ENCODE peak calls at places on chromosomes 7 and 10, in eight cellular contexts. D is HCT116; P is effector memory CD8-positive, alpha-beta T cell; N is activated T-cell treated with anti-CD3 and anti-CD28 coated beads, Interleukin-2, amount 50 U/mL, for 72 hours; R is stimulated activated naive CD8-positive, alpha-beta T cell treated with anti-CD3 and anti-CD28 coated beads, Interleukin-15, amount 100 ng/mL, for 72 hours; H is naive thymus-derived CD4-positive, alpha-beta T cell; O is natural killer cell; G is Right ventricle myocardium superior. S is an unnamed sample.

GRCh38 chr7:158407581-158408331 is 179.9 kb downstream of the PTPRN2 start:
- ATAC-seq in H (no peak), D (peak), G (peak), R (no peak), O (no peak), N (no peak), P (no peak), S (no peak)

GRCh38 chr10:79255007-79255507 is 92.2 kb upstream of the PPIF start:
- ATAC-seq in D (no peak), H (no peak), R (peak), P (no peak), O (peak), G (no peak), N (no peak), S (peak)

GRCh38 chr10:68047088-68047487 is 28.0 kb downstream of the HERC4 start:
- ATAC-seq in D (no peak), P (no peak), O (no peak), G (no peak), H (no peak), R (no peak), N (no peak), S (no peak)

GRCh38 chr10:48195803-48196202 is 78.7 kb downstream of the FRMPD2 start:
- ATAC-seq in P (no peak), R (no peak), N (no peak), H (no peak), O (no peak), G (no peak), D (no peak), S (no peak)

GRCh38 chr10:102473445-102474331 is 22.3 kb upstream of the C10orf95 start:
- ATAC-seq in O (no peak), R (peak), P (peak), G (no peak), H (peak), N (peak), D (no peak), S (peak)

GRCh38 chr10:7054915-7055314 is 355.9 kb downstream of the SFMBT2 start:
- ATAC-seq in N (no peak), H (no peak), R (no peak), P (no peak), O (no peak), D (peak), G (no peak), S (no peak)

GRCh38 chr7:26127411-26127810 is 24.6 kb upstream of the NFE2L3 start:
- ATAC-seq in P (no peak), O (no peak), D (no peak), G (no peak), R (no peak), N (no peak), H (no peak), S (no peak)

GRCh38 chr10:50310560-50311174 is 59.4 kb upstream of the ASAH2 start:
- ATAC-seq in N (peak), O (no peak), H (peak), D (peak), P (peak), G (no peak), R (peak), S (peak)

GRCh38 chr7:138195207-138195606 is 118.9 kb downstream of the AKR1D1 start:
- ATAC-seq in R (no peak), O (no peak), N (no peak), D (no peak), P (no peak), G (no peak), H (no peak), S (no peak)

GRCh38 chr7:3008386-3008785 is 35.3 kb downstream of the CARD11 start:
- ATAC-seq in P (no peak), R (no peak), O (no peak), N (no peak), H (no peak), G (no peak), D (no peak), S (no peak)

GRCh38 chr10:102713483-102713813 is 749 bp downstream of the ARL3 start:
- ATAC-seq in R (peak), P (no peak), N (peak), H (peak), O (peak), G (peak), D (peak), S (peak)

GRCh38 chr7:136183981-136184380 is 206.8 kb upstream of the MTPN start:
- ATAC-seq in R (no peak), P (no peak), D (no peak), O (no peak), G (no peak), N (no peak), H (no peak), S (no peak)

GRCh38 chr10:115898242-115898641 is 374.8 kb downstream of the GFRA1 start:
- ATAC-seq in O (no peak), R (no peak), G (no peak), P (no peak), N (no peak), H (peak), D (peak), S (no peak)

GRCh38 chr7:84176716-84177115 is 17.9 kb downstream of the SEMA3A start:
- ATAC-seq in R (no peak), N (no peak), O (no peak), P (no peak), D (no peak), G (peak), H (no peak), S (no peak)

GRCh38 chr7:99429756-99430155 is 8.8 kb downstream of the PTCD1 start:
- ATAC-seq in D (no peak), H (no peak), N (no peak), O (no peak), P (no peak), R (no peak), G (no peak), S (no peak)

GRCh38 chr7:39069886-39070881 is 92.5 kb downstream of the POU6F2 start:
- ATAC-seq in N (no peak), P (no peak), H (peak), O (no peak), R (peak), G (no peak), D (no peak), S (no peak)

GRCh38 chr7:134705716-134706115 is 59.1 kb downstream of the BPGM start:
- ATAC-seq in R (no peak), O (no peak), H (no peak), N (no peak), D (no peak), P (no peak), G (no peak), S (no peak)

GRCh38 chr7:88312061-88312663 is 5.5 kb upstream of the STEAP4 start:
- ATAC-seq in O (no peak), N (no peak), D (no peak), H (no peak), P (no peak), R (no peak), G (peak), S (no peak)